ENCODE peak calls at places on chromosomes 7 and 10, in nine cellular contexts. O is activated CD8-positive, alpha-beta memory T cell treated with anti-CD3 and anti-CD28 coated beads, Interleukin-2, amount 50 U/mL, for 48 hours; P is astrocyte of the spinal cord; C is PC-3; W is HT-29; D is cardiac fibroblast; T is cardiac muscle cell; B is NCI-H460; G is ovary. K is an unnamed sample.

GRCh38 chr10:64116731-64117130 is 595.5 kb downstream of the REEP3 start:
- DNase-seq in O (no peak), D (no peak), P (no peak), B (no peak), T (no peak), G (no peak), C (peak), W (no peak), K (no peak)

GRCh38 chr7:80347173-80347572 is 164.7 kb downstream of the GNAT3 start:
- DNase-seq in B (no peak), O (no peak), C (peak), W (no peak), G (no peak), D (peak), T (peak), P (no peak), K (no peak)

GRCh38 chr7:159127691-159128642 is 16.7 kb downstream of the VIPR2 start:
- DNase-seq in G (no peak), T (no peak), P (no peak), D (no peak), O (no peak), C (no peak), B (no peak), W (no peak), K (no peak)

GRCh38 chr7:5677538-5678294 is 103.7 kb downstream of the RNF216 start:
- DNase-seq in W (peak), C (peak), O (no peak), B (peak), P (peak), D (peak), T (peak), G (peak), K (no peak)

GRCh38 chr7:124084024-124084423 is 51.2 kb upstream of the TMEM229A start:
- DNase-seq in C (no peak), P (no peak), W (peak), T (peak), D (peak), B (no peak), O (no peak), G (no peak), K (no peak)

GRCh38 chr10:97500297-97500575 is 1.5 kb downstream of the UBTD1 start:
- DNase-seq in C (no peak), G (no peak), D (no peak), B (no peak), P (no peak), W (no peak), O (no peak), T (no peak), K (no peak)

GRCh38 chr7:11951909-11952308 is 119.9 kb upstream of the THSD7A start:
- DNase-seq in C (no peak), B (no peak), G (no peak), T (no peak), O (no peak), W (no peak), D (no peak), P (peak), K (peak)

GRCh38 chr7:157224627-157225026 is 85.9 kb downstream of the UBE3C start:
- DNase-seq in T (peak), O (no peak), D (peak), W (peak), G (no peak), P (peak), C (peak), B (peak), K (no peak)

GRCh38 chr7:22361320-22361719 is 4.4 kb upstream of the RAPGEF5 start:
- DNase-seq in O (no peak), C (no peak), P (no peak), G (no peak), T (no peak), W (no peak), D (no peak), B (no peak), K (no peak)

GRCh38 chr7:29946428-29947186 is 43.0 kb downstream of the SCRN1 start:
- DNase-seq in G (peak), O (no peak), P (peak), W (peak), C (peak), D (peak), B (peak), T (peak), K (no peak)

GRCh38 chr7:157807510-157807909 is 470.7 kb downstream of the DNAJB6 start:
- DNase-seq in T (no peak), D (no peak), W (no peak), C (peak), B (no peak), P (peak), G (no peak), O (no peak), K (peak)

GRCh38 chr10:33193867-33194521 is 140.5 kb downstream of the NRP1 start:
- DNase-seq in C (peak), G (no peak), T (peak), O (no peak), W (no peak), B (no peak), D (peak), P (peak), K (no peak)

GRCh38 chr7:11758627-11759111 is 73.3 kb downstream of the THSD7A start:
- DNase-seq in P (peak), O (no peak), C (no peak), G (no peak), T (peak), B (no peak), W (no peak), D (peak), K (no peak)

GRCh38 chr7:84232653-84233052 is 38.1 kb upstream of the SEMA3A start:
- DNase-seq in D (peak), C (peak), W (peak), G (no peak), B (peak), O (no peak), T (peak), P (peak), K (peak)

GRCh38 chr7:148395990-148396716 is 194.4 kb upstream of the C7orf33 start:
- DNase-seq in P (peak), O (no peak), W (no peak), C (no peak), T (no peak), D (no peak), B (no peak), G (no peak), K (no peak)

GRCh38 chr10:84539244-84539643 is 210.9 kb downstream of the CCSER2 start:
- DNase-seq in C (no peak), D (peak), G (no peak), P (peak), T (no peak), W (no peak), B (no peak), O (no peak), K (no peak)

GRCh38 chr10:124827474-124827873 is 25.9 kb downstream of the ABRAXAS2 start:
- DNase-seq in G (no peak), B (peak), T (peak), C (peak), P (peak), W (peak), O (no peak), D (peak), K (no peak)

GRCh38 chr10:72545511-72545910 is 80.4 kb downstream of the MICU1 start:
- DNase-seq in C (no peak), B (no peak), W (no peak), T (no peak), G (no peak), O (no peak), D (no peak), P (no peak), K (no peak)

GRCh38 chr10:126518186-126519080 is 130.2 kb upstream of the ADAM12 start:
- DNase-seq in P (no peak), G (no peak), O (no peak), W (no peak), D (no peak), C (no peak), B (no peak), T (no peak), K (no peak)

GRCh38 chr10:14378387-14378960 is 47.8 kb upstream of the FRMD4A start:
- DNase-seq in T (no peak), W (no peak), D (no peak), G (no peak), C (no peak), B (no peak), P (no peak), O (no peak), K (no peak)

GRCh38 chr10:100838986-100839385 is 73.8 kb upstream of the SLF2 start:
- DNase-seq in O (no peak), C (no peak), G (no peak), P (no peak), B (no peak), W (no peak), D (no peak), T (no peak), K (no peak)

GRCh38 chr10:87575851-87576250 is 71.2 kb downstream of the MINPP1 start:
- DNase-seq in O (no peak), T (no peak), B (no peak), G (no peak), C (no peak), P (no peak), W (no peak), D (no peak), K (no peak)

GRCh38 chr7:84364708-84365107 is 170.1 kb upstream of the SEMA3A start:
- DNase-seq in P (peak), D (peak), T (peak), W (no peak), O (no peak), G (no peak), B (no peak), C (peak), K (peak)

GRCh38 chr7:45259966-45260646 is 102.5 kb downstream of the RAMP3 start:
- DNase-seq in B (peak), P (no peak), W (peak), G (no peak), D (peak), O (peak), C (peak), T (peak), K (no peak)

GRCh38 chr7:50671397-50671796 is 106.2 kb upstream of the DDC start:
- DNase-seq in P (no peak), W (no peak), C (no peak), O (no peak), D (no peak), T (no peak), G (no peak), B (no peak), K (no peak)

GRCh38 chr7:2838873-2839578 is 5.1 kb downstream of the GNA12 start:
- DNase-seq in T (peak), D (peak), W (no peak), P (no peak), G (no peak), O (no peak), B (no peak), C (no peak), K (no peak)

GRCh38 chr7:134890246-134891240 is 95.8 kb upstream of the AGBL3 start:
- DNase-seq in C (no peak), D (peak), T (peak), B (no peak), G (peak), P (peak), W (no peak), O (no peak), K (no peak)

GRCh38 chr7:92655346-92655884 is 65.2 kb upstream of the FAM133B start:
- DNase-seq in O (no peak), B (no peak), P (no peak), D (no peak), T (no peak), W (no peak), C (no peak), G (no peak), K (no peak)

GRCh38 chr10:101974091-101974799 is 81.7 kb downstream of the ARMH3 start:
- DNase-seq in G (no peak), P (no peak), O (no peak), B (no peak), W (no peak), D (no peak), C (no peak), T (no peak), K (no peak)

GRCh38 chr7:81161459-81162075 is 242.7 kb upstream of the SEMA3C start:
- DNase-seq in C (peak), T (peak), P (peak), O (no peak), D (peak), G (no peak), B (no peak), W (peak), K (peak)

GRCh38 chr7:43905954-43906326 is 456 bp downstream of the URGCP start:
- DNase-seq in C (peak), P (peak), G (peak), B (peak), W (peak), D (peak), O (peak), T (peak), K (no peak)